ENCODE peak calls at places on chromosomes 2 and 18, in eight cellular contexts. W, L, U, Z, G, C, J and H are unnamed samples. For H3K4me1, the result is how much of the 10 kb centered on the place peaks cover.

GRCh38 chr2:180289627-180290026 is 282.5 kb upstream of the CWC22 start:
- DNase-seq in W (no peak), L (no peak), U (no peak), Z (no peak), G (no peak), C (no peak), J (no peak), H (no peak)

GRCh38 chr18:80067321-80067720 is 33.1 kb downstream of the RBFA start:
- DNase-seq in W (no peak), L (no peak), U (no peak), Z (no peak), G (no peak), C (no peak), J (no peak), H (no peak)

GRCh38 chr2:165469417-165469816 is at the start of gene CSRNP3:
- DNase-seq in W (peak), L (peak), U (no peak), Z (peak), G (peak), C (no peak), J (peak), H (no peak)

GRCh38 chr2:98020516-98020915 is 24.8 kb upstream of the TMEM131 start:
- DNase-seq in W (no peak), L (no peak), U (no peak), Z (no peak), G (no peak), C (no peak), J (no peak), H (no peak)

GRCh38 chr2:38146917-38147307 is 71.0 kb upstream of the CYP1B1 start:
- DNase-seq in W (no peak), L (peak), U (no peak), Z (peak), G (no peak), C (peak), J (no peak), H (no peak)

GRCh38 chr2:120344214-120344990 is 1.5 kb upstream of the INHBB start:
- DNase-seq in W (no peak), L (no peak), U (no peak), Z (peak), G (no peak), C (no peak), J (no peak), H (no peak)

GRCh38 chr2:96247009-96247408 is 18.8 kb downstream of the TMEM127 start:
- DNase-seq in W (no peak), L (no peak), U (no peak), Z (no peak), G (no peak), C (no peak), J (no peak), H (no peak)

GRCh38 chr2:54529935-54530334 is 73.8 kb downstream of the SPTBN1 start:
- DNase-seq in W (no peak), L (no peak), U (no peak), Z (no peak), G (no peak), C (no peak), J (no peak), H (no peak)

GRCh38 chr2:42116195-42117181 is 52.7 kb upstream of the EML4 start:
- DNase-seq in W (no peak), L (no peak), U (no peak), Z (no peak), G (no peak), C (no peak), J (no peak), H (no peak)

GRCh38 chr18:48777026-48777736 is 173.6 kb downstream of the SMAD7 start:
- DNase-seq in W (peak), L (peak), U (no peak), Z (peak), G (no peak), C (peak), J (peak), H (no peak)

GRCh38 chr2:238325694-238326093 is 5.4 kb downstream of the TRAF3IP1 start:
- DNase-seq in W (no peak), L (no peak), U (no peak), Z (no peak), G (no peak), C (no peak), J (no peak), H (no peak)

GRCh38 chr2:136185991-136186771 is 68.2 kb upstream of the CXCR4 start:
- DNase-seq in W (no peak), L (no peak), U (no peak), Z (no peak), G (no peak), C (no peak), J (no peak), H (no peak)

GRCh38 chr2:118114863-118115262 is 26.6 kb downstream of the INSIG2 start:
- DNase-seq in W (no peak), L (no peak), U (no peak), Z (no peak), G (no peak), C (no peak), J (no peak), H (no peak)
- H3K4me1 ChIP-seq in W (under half), L (under half), U (under half), Z (under half), G (under half), C (under half), J (under half), H (under half)

DNA sequence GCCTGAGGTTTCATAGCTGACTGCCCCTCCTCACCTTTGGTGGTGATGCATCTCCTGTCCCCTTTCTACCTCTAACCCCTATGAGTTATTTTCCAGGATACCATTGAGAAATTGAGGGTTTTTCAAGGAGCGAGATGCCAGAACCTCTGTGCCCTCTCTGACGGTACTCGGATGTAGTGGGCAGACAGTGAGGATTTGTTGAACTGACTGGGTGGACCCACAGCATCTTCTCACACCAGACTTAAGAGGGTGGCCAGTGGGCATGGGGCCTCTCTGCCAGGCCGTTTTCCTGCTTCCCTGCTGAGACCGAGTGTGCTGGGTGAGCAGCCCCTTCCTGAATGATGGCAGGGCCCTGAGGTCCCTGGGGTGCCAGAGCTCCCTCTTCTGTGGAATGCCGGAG is 46.3 kb downstream of the ARHGEF4 start:
- DNase-seq in W (no peak), L (no peak), U (no peak), Z (no peak), G (no peak), C (no peak), J (no peak), H (no peak)
- H3K4me3 ChIP-seq in W (no peak), L (no peak), U (no peak), Z (no peak), G (no peak), C (no peak), J (no peak), H (no peak)

GRCh38 chr2:108330971-108331370 is 42.3 kb downstream of the SULT1C2 start:
- DNase-seq in W (no peak), L (no peak), U (no peak), Z (no peak), G (no peak), C (no peak), J (no peak), H (no peak)
- H3K27ac ChIP-seq in W (no peak), L (no peak), U (no peak), Z (no peak), G (no peak), C (no peak), J (no peak), H (no peak)

GRCh38 chr18:75779450-75779849 is 351.9 kb upstream of the SMIM21 start:
- DNase-seq in W (no peak), L (no peak), U (no peak), Z (no peak), G (no peak), C (no peak), J (no peak), H (no peak)
- H3K4me1 ChIP-seq in W (under half), L (under half), U (under half), Z (under half), G (under half), C (under half), J (under half), H (under half)

GRCh38 chr2:84940836-84941412 is 30.0 kb upstream of the KCMF1 start:
- DNase-seq in W (no peak), L (no peak), U (no peak), Z (no peak), G (no peak), C (no peak), J (no peak), H (no peak)

GRCh38 chr2:84938194-84938879 is 32.6 kb upstream of the KCMF1 start:
- DNase-seq in W (no peak), L (no peak), U (no peak), Z (no peak), G (no peak), C (no peak), J (no peak), H (no peak)

GRCh38 chr2:84942166-84942565 is 28.8 kb upstream of the KCMF1 start:
- DNase-seq in W (no peak), L (no peak), U (no peak), Z (no peak), G (no peak), C (no peak), J (no peak), H (no peak)

GRCh38 chr2:84939426-84940087 is 31.4 kb upstream of the KCMF1 start:
- DNase-seq in W (no peak), L (no peak), U (no peak), Z (no peak), G (no peak), C (peak), J (peak), H (no peak)

GRCh38 chr2:84940088-84940470 is 30.9 kb upstream of the KCMF1 start:
- DNase-seq in W (no peak), L (no peak), U (no peak), Z (no peak), G (no peak), C (peak), J (no peak), H (no peak)
- H3K4me3 ChIP-seq in W (no peak), L (no peak), U (no peak), Z (no peak), G (no peak), C (no peak), J (no peak), H (peak)

GRCh38 chr18:9834551-9834950 is 51.2 kb upstream of the TXNDC2 start:
- DNase-seq in W (no peak), L (no peak), U (no peak), Z (no peak), G (no peak), C (no peak), J (no peak), H (no peak)
- H3K27ac ChIP-seq in W (no peak), L (no peak), U (no peak), Z (no peak), G (no peak), C (no peak), J (no peak), H (peak)

GRCh38 chr2:20428717-20429490 is 18.0 kb upstream of the RHOB start:
- DNase-seq in W (no peak), L (no peak), U (no peak), Z (no peak), G (no peak), C (peak), J (no peak), H (no peak)

GRCh38 chr2:20425884-20426283 is 21.0 kb upstream of the RHOB start:
- DNase-seq in W (no peak), L (no peak), U (no peak), Z (no peak), G (no peak), C (no peak), J (no peak), H (no peak)

GRCh38 chr2:20429528-20429927 is 17.3 kb upstream of the RHOB start:
- DNase-seq in W (no peak), L (peak), U (no peak), Z (no peak), G (peak), C (no peak), J (no peak), H (no peak)

GRCh38 chr2:20430035-20430434 is 16.8 kb upstream of the RHOB start:
- DNase-seq in W (no peak), L (no peak), U (no peak), Z (no peak), G (peak), C (no peak), J (no peak), H (no peak)

GRCh38 chr2:20427931-20428526 is 18.8 kb upstream of the RHOB start:
- DNase-seq in W (no peak), L (no peak), U (peak), Z (no peak), G (no peak), C (no peak), J (no peak), H (no peak)
- H3K4me1 ChIP-seq in W (under half), L (under half), U (under half), Z (under half), G (under half), C (under half), J (under half), H (under half)